ENCODE peak calls at places on chromosomes 11 and 22, in eight cellular contexts. Z, J, S, T, L, U, X and O are unnamed samples.

GRCh38 chr11:92861641-92862040 is 107.8 kb upstream of the MTNR1B start:
- DNase-seq in Z (no peak), J (no peak), S (no peak), T (no peak), L (no peak), U (no peak), X (no peak), O (no peak)

GRCh38 chr11:76768091-76769047 is 14.8 kb upstream of the TSKU start:
- DNase-seq in Z (peak), J (peak), S (peak), T (peak), L (peak), U (peak), X (peak), O (no peak)

GRCh38 chr11:17743808-17744119 is 9.2 kb downstream of the KCNC1 start:
- DNase-seq in Z (no peak), J (peak), S (no peak), T (no peak), L (no peak), U (no peak), X (no peak), O (no peak)

GRCh38 chr11:36306888-36307287 is 10.8 kb downstream of the PRR5L start:
- DNase-seq in Z (no peak), J (peak), S (peak), T (no peak), L (peak), U (no peak), X (no peak), O (peak)

GRCh38 chr11:105861225-105861624 is 160.8 kb downstream of the MSANTD4 start:
- DNase-seq in Z (no peak), J (no peak), S (no peak), T (no peak), L (no peak), U (no peak), X (no peak), O (no peak)

GRCh38 chr11:78080818-78081495 is 1.3 kb upstream of the NDUFC2 start:
- DNase-seq in Z (no peak), J (peak), S (no peak), T (no peak), L (peak), U (no peak), X (no peak), O (no peak)

GRCh38 chr11:118003456-118003855 is 17.3 kb downstream of the IL10RA start:
- DNase-seq in Z (no peak), J (no peak), S (no peak), T (no peak), L (no peak), U (peak), X (no peak), O (no peak)

GRCh38 chr11:2385156-2386151 is 8.3 kb downstream of the CD81 start:
- DNase-seq in Z (no peak), J (no peak), S (no peak), T (peak), L (no peak), U (no peak), X (no peak), O (peak)

GRCh38 chr22:32050678-32051515 is 7.8 kb downstream of the SLC5A1 start:
- DNase-seq in Z (no peak), J (peak), S (peak), T (peak), L (peak), U (no peak), X (peak), O (no peak)

GRCh38 chr22:23183107-23183698 is 2.9 kb downstream of the BCR start:
- DNase-seq in Z (peak), J (peak), S (peak), T (no peak), L (peak), U (peak), X (peak), O (peak)

GRCh38 chr11:34480339-34480738 is 33.3 kb downstream of the ELF5 start:
- DNase-seq in Z (no peak), J (no peak), S (peak), T (no peak), L (no peak), U (no peak), X (no peak), O (no peak)

GRCh38 chr11:122720482-122720881 is 65.0 kb downstream of the UBASH3B start:
- DNase-seq in Z (no peak), J (peak), S (no peak), T (no peak), L (no peak), U (no peak), X (no peak), O (no peak)

GRCh38 chr22:46878549-46878948 is 116.1 kb downstream of the TBC1D22A start:
- DNase-seq in Z (no peak), J (no peak), S (no peak), T (no peak), L (no peak), U (no peak), X (no peak), O (no peak)

GRCh38 chr11:113549611-113550061 is 74.4 kb upstream of the DRD2 start:
- DNase-seq in Z (no peak), J (peak), S (no peak), T (no peak), L (no peak), U (no peak), X (no peak), O (no peak)

GRCh38 chr11:68338041-68338800 is 25.8 kb downstream of the LRP5 start:
- DNase-seq in Z (no peak), J (no peak), S (no peak), T (no peak), L (no peak), U (no peak), X (peak), O (no peak)

GRCh38 chr22:37121887-37122591 is 12.5 kb upstream of the TMPRSS6 start:
- DNase-seq in Z (peak), J (peak), S (no peak), T (peak), L (peak), U (peak), X (no peak), O (peak)

GRCh38 chr11:78319453-78319955 is 98.1 kb downstream of the GAB2 start:
- DNase-seq in Z (no peak), J (no peak), S (no peak), T (no peak), L (no peak), U (peak), X (no peak), O (no peak)

GRCh38 chr22:49181431-49181830 is 646.2 kb downstream of the BRD1 start:
- DNase-seq in Z (no peak), J (no peak), S (no peak), T (no peak), L (no peak), U (no peak), X (no peak), O (no peak)

GRCh38 chr22:50485221-50486131 is 1.2 kb upstream of the MIOX start:
- DNase-seq in Z (no peak), J (peak), S (peak), T (no peak), L (peak), U (no peak), X (no peak), O (no peak)

GRCh38 chr11:105447936-105448702 is 161.8 kb upstream of the GRIA4 start:
- DNase-seq in Z (no peak), J (no peak), S (no peak), T (no peak), L (no peak), U (no peak), X (no peak), O (no peak)